ENCODE peak calls at places on chromosome 13, in four cellular contexts. R, V, A and X are unnamed samples.

GRCh38 chr13:27064252-27064995 is 107.2 kb downstream of the USP12 start:
- DNase-seq in R (no peak), V (no peak), A (no peak), X (no peak)

GRCh38 chr13:28171266-28171665 is 32.9 kb downstream of the PAN3 start:
- DNase-seq in R (no peak), V (no peak), A (no peak), X (no peak)

GRCh38 chr13:48412881-48413351 is at the start of gene LPAR6:
- DNase-seq in R (no peak), V (no peak), A (peak), X (peak)

GRCh38 chr13:26007774-26008173 is 44.0 kb downstream of the SHISA2 start:
- DNase-seq in R (no peak), V (no peak), A (peak), X (no peak)

GRCh38 chr13:97130201-97130600 is 91.9 kb upstream of the MBNL2 start:
- DNase-seq in R (no peak), V (no peak), A (no peak), X (no peak)

GRCh38 chr13:105327727-105328126 is 1207.7 kb downstream of the EFNB2 start:
- DNase-seq in R (no peak), V (no peak), A (no peak), X (peak)

GRCh38 chr13:50893211-50893852 is 16.3 kb upstream of the RNASEH2B start:
- DNase-seq in R (no peak), V (no peak), A (no peak), X (peak)

GRCh38 chr13:110651726-110652230 is 36.4 kb downstream of the NAXD start:
- DNase-seq in R (no peak), V (no peak), A (no peak), X (no peak)

GRCh38 chr13:110070511-110071120 is 236.3 kb downstream of the COL4A1 start:
- DNase-seq in R (no peak), V (no peak), A (no peak), X (peak)

GRCh38 chr13:33676700-33677048 is 141.3 kb upstream of the RFC3 start:
- DNase-seq in R (no peak), V (no peak), A (peak), X (peak)

GRCh38 chr13:84574851-84575250 is 692.6 kb upstream of the SLITRK1 start:
- DNase-seq in R (no peak), V (no peak), A (no peak), X (peak)

GRCh38 chr13:20351279-20352022 is 119.3 kb upstream of the GJB6 start:
- DNase-seq in R (no peak), V (no peak), A (no peak), X (peak)

GRCh38 chr13:113117956-113118327 is 4.7 kb upstream of the F10 start:
- DNase-seq in R (no peak), V (no peak), A (no peak), X (no peak)

GRCh38 chr13:110929104-110929777 is 14.4 kb upstream of the ANKRD10 start:
- DNase-seq in R (no peak), V (no peak), A (no peak), X (no peak)

GRCh38 chr13:99991013-99991805 is 9.6 kb downstream of the ZIC2 start:
- DNase-seq in R (no peak), V (no peak), A (no peak), X (no peak)

GRCh38 chr13:52650731-52651130 is 1.9 kb upstream of the SUGT1 start:
- DNase-seq in R (no peak), V (peak), A (peak), X (no peak)

GRCh38 chr13:109859898-109860297 is 73.5 kb upstream of the IRS2 start:
- DNase-seq in R (no peak), V (no peak), A (no peak), X (no peak)

GRCh38 chr13:96527497-96527896 is 437.6 kb downstream of the HS6ST3 start:
- DNase-seq in R (no peak), V (no peak), A (no peak), X (no peak)

GRCh38 chr13:43133792-43134191 is 110.4 kb downstream of the DNAJC15 start:
- DNase-seq in R (no peak), V (no peak), A (no peak), X (no peak)

GRCh38 chr13:59391696-59392095 is 772.0 kb downstream of the DIAPH3 start:
- DNase-seq in R (peak), V (peak), A (peak), X (peak)

GRCh38 chr13:72384879-72385278 is 342.6 kb downstream of the MZT1 start:
- DNase-seq in R (no peak), V (no peak), A (no peak), X (peak)

GRCh38 chr13:98533912-98534311 is 43.0 kb downstream of the STK24 start:
- DNase-seq in R (no peak), V (no peak), A (no peak), X (no peak)

DNA sequence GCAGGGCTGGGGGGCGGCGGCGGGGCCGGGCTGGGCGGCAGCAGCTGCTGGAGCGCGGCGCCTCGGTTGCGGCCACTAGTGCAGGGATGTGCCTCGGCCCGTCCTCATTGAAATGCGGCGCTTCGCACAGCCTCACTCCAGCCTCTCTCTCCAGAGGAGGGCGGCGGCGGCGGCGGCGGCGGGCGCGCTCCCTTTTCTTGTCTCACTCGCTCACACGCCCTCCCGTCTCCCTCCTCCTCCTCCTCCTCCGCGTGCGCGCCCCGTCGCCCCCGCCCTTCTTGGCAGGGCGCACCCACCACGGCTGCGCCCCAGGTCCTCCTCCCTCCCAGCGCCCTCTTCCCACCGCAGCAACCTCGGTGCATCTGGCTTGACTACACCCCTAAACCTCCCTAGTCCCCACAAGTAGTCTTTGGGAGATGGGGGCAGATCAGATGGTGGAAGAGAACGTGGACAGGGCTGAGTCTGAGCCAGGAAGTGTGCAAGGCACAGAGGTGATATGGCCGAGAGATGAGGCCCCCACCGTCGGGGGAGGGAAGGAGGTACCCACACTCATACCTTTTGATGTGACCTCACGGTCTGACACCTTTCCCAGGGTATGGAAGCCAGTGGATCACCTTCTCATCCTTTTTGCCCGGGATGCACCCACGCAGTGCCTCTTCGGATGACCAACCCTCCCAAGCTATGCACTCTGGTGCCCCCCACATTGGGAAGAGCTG is at the start of gene DCLK1:
- DNase-seq in R (no peak), V (no peak), A (no peak), X (no peak)
- TF ChIP-seq FOS in R (no peak), V (no peak), A (no peak), X (no peak)

GRCh38 chr13:46622918-46623256 is 69.9 kb downstream of the LRCH1 start:
- DNase-seq in R (no peak), V (no peak), A (no peak), X (peak)
- TF ChIP-seq FOS in R (no peak), V (no peak), A (no peak), X (no peak)

GRCh38 chr13:42048625-42049453 is at the start of gene DGKH:
- DNase-seq in R (no peak), V (peak), A (peak), X (peak)
- TF ChIP-seq FOS in R (no peak), V (no peak), A (no peak), X (no peak)

GRCh38 chr13:24150613-24151012 is 9.9 kb upstream of the SPATA13 start:
- DNase-seq in R (no peak), V (no peak), A (no peak), X (no peak)

GRCh38 chr13:24147570-24147963 is 13.0 kb upstream of the SPATA13 start:
- DNase-seq in R (no peak), V (no peak), A (no peak), X (no peak)

GRCh38 chr13:24146961-24147569 is 13.5 kb upstream of the SPATA13 start:
- DNase-seq in R (no peak), V (no peak), A (no peak), X (no peak)

GRCh38 chr13:24149306-24150032 is 11.1 kb upstream of the SPATA13 start:
- DNase-seq in R (no peak), V (no peak), A (no peak), X (no peak)

DNA sequence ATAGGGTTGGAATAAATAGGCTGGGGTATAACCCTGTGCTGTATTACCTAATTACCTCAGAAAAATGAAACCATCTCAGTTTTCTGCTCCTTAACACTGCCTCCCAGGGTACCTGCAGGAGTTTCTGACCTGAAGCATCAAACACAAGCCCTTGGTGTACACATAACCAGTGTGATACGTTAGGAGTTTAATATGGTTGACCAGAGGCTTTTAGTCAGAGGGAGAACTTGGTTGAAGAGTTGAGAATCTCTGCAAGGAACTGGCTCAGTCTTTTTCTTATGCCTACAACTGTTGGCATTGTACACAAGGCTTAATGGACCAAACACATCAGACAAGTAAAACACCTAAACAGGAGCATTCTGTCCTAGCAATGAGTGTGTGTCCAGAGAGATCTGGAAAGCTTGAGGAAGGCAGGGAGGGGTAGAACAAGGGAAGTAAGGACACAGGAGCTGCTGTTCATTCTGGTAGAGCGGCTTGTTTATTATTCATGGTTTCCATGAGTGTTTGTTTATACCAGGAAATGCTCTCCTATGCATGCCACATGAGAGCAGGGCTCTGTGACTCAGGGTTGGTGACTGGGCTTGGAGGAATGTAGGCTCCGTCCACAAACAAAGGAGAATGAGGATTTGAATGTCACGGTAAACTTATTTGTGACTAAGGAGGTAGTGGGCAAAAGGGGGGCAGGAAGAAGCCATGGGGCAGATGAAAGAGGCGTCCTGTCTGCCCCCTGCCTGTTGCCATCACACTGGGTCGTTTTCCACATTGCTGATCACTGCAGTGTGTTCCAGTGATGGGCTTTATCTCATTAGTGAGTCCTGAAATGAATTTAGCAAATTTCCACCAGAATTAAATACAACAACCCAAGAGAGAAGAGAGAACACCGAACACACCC is 11.9 kb upstream of the SPATA13 start:
- DNase-seq in R (no peak), V (no peak), A (peak), X (peak)
- TF ChIP-seq FOS in R (no peak), V (no peak), A (peak), X (peak)

GRCh38 chr13:30002577-30002976 is 152.2 kb upstream of the UBL3 start:
- DNase-seq in R (no peak), V (no peak), A (no peak), X (peak)
- TF ChIP-seq FOS in R (no peak), V (no peak), A (peak), X (peak)

DNA sequence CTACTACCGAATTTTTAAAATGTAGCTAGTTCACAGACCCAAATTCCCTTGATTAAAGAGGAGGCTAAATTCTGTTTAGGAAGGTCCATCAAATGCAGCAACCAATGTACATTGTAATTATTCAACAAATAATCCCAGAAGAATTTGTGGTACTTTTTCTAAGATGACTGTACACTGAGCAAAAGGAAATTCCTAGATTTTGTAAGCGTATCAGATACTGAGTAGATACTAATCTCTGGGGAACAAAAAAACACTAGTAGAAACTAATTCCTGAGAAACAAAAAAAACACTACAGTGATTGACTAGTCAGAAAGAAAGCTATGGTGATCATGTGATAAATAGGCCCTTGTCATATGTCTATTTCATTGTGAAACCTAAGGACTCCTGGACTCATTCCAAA is 246.1 kb downstream of the PCDH17 start:
- DNase-seq in R (no peak), V (no peak), A (no peak), X (no peak)
- TF ChIP-seq FOS in R (no peak), V (no peak), A (no peak), X (no peak)

GRCh38 chr13:31887311-31887710 is 144.3 kb upstream of the FRY start:
- DNase-seq in R (no peak), V (no peak), A (no peak), X (peak)

GRCh38 chr13:31894931-31895330 is 136.6 kb upstream of the FRY start:
- DNase-seq in R (no peak), V (no peak), A (no peak), X (no peak)

GRCh38 chr13:31890946-31891345 is 140.6 kb upstream of the FRY start:
- DNase-seq in R (no peak), V (no peak), A (no peak), X (no peak)

GRCh38 chr13:31895687-31896086 is 135.9 kb upstream of the FRY start:
- DNase-seq in R (no peak), V (no peak), A (no peak), X (no peak)

DNA sequence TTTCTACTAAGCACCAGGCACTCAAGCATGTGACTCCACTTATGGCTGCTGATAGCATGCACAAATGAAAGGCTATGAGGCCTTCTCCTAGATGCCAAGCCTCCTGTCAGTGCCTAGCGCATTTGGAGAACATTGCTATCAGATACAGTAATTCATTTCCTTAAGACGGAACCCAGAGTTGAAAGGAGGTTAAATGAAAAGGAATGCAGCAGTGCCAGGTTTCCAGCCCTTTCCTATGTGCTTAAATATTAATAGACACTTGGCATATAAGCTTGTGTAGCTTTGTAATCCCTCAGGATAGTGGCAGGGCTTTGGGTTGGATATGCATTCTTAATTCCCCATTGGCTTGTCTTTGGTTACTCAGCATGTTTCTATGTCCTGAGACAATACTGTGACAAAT is 140.1 kb upstream of the FRY start:
- DNase-seq in R (no peak), V (no peak), A (peak), X (no peak)
- TF ChIP-seq FOS in R (no peak), V (no peak), A (no peak), X (no peak)

DNA sequence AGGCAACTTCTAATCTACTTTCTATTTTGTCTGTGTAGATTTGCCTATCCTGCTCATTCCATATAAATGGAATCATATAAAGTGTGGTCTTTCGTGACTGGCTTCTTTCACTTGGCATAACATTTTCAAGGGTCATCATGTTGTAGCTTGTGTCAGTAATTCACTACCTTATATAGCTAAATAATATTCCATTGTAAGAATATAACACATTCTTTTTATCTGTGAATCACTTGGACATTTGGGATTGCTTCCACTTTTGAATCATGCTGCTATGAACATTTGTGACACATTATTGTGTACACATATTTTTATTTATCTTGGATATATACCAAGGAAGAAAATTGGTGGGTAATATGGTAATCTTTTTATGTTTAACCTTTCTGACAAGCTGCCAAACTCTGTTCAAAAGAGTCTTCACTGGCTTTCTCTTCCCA is 89.0 kb upstream of the CSNK1A1L start:
- DNase-seq in R (no peak), V (no peak), A (peak), X (peak)
- TF ChIP-seq FOS in R (no peak), V (no peak), A (peak), X (no peak)

DNA sequence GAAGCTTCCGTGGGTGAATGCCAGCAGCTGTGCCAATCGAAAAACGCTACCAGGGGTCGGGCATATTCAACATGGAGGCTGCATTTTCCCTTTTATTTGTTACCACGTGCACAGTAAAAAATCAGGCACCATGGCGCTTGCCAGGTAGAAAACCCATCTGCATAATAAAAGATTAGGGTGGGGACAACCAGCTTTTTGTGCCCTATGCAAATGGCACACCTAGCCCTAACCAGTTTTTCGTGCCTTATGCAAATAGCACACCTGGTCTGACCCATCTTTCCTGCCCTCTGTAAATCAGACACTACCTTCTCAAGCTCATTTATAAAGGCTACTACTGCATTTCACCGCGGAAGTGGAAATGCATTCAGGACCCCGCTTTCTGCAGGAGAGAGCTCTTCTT is 62.1 kb upstream of the FREM2 start:
- DNase-seq in R (no peak), V (no peak), A (no peak), X (no peak)
- TF ChIP-seq FOS in R (no peak), V (no peak), A (no peak), X (no peak)

GRCh38 chr13:78960881-78961280 is 301.9 kb upstream of the OBI1 start:
- DNase-seq in R (no peak), V (no peak), A (no peak), X (no peak)
- TF ChIP-seq FOS in R (no peak), V (no peak), A (no peak), X (no peak)